ENCODE peak calls at places on chromosome 7, in five cellular contexts. One of them, this sample, is unnamed.

GRCh38 chr7:77425151-77426051 is 9.3 kb upstream of the GSAP start:
- DNase-seq in HepG2: peak; percentile 68
- DNase-seq in H1: no peak
- DNase-seq in GM12878: no peak
- DNase-seq in K562: no peak
- DNase-seq in this sample: peak; percentile 59

GRCh38 chr7:128005117-128005516 is 26.1 kb downstream of the LRRC4 start:
- DNase-seq in K562: no peak
- DNase-seq in GM12878: no peak
- DNase-seq in HepG2: no peak
- DNase-seq in H1: no peak
- DNase-seq in this sample: no peak

GRCh38 chr7:83469076-83469475 is 179.9 kb downstream of the SEMA3E start:
- DNase-seq in GM12878: no peak
- DNase-seq in H1: no peak
- DNase-seq in HepG2: no peak
- DNase-seq in K562: no peak
- DNase-seq in this sample: no peak

GRCh38 chr7:158479680-158480025 is 108.0 kb downstream of the PTPRN2 start:
- DNase-seq in GM12878: no peak
- DNase-seq in HepG2: no peak
- DNase-seq in H1: no peak
- DNase-seq in K562: no peak
- DNase-seq in this sample: no peak

GRCh38 chr7:77833136-77833535 is 34.6 kb downstream of the PHTF2 start:
- DNase-seq in HepG2: no peak
- DNase-seq in GM12878: no peak
- DNase-seq in K562: no peak
- DNase-seq in H1: no peak
- DNase-seq in this sample: no peak

GRCh38 chr7:30390872-30391646 is 87.5 kb downstream of the NOD1 start:
- DNase-seq in H1: no peak
- DNase-seq in GM12878: no peak
- DNase-seq in HepG2: no peak
- DNase-seq in K562: no peak
- DNase-seq in this sample: no peak

GRCh38 chr7:37212051-37212450 is 236.6 kb downstream of the ELMO1 start:
- DNase-seq in H1: no peak
- DNase-seq in K562: no peak
- DNase-seq in GM12878: peak; percentile 9
- DNase-seq in HepG2: no peak
- DNase-seq in this sample: no peak

GRCh38 chr7:70400829-70401380 is 731.0 kb upstream of the GALNT17 start:
- DNase-seq in GM12878: no peak
- DNase-seq in K562: no peak
- DNase-seq in HepG2: no peak
- DNase-seq in H1: no peak
- DNase-seq in this sample: no peak

GRCh38 chr7:102089175-102090098 is 197.2 kb upstream of the SH2B2 start:
- DNase-seq in HepG2: peak; percentile 12
- DNase-seq in GM12878: no peak
- DNase-seq in H1: no peak
- DNase-seq in K562: no peak
- DNase-seq in this sample: no peak

GRCh38 chr7:22429386-22429785 is 70.6 kb downstream of the STEAP1B start:
- DNase-seq in HepG2: no peak
- DNase-seq in K562: no peak
- DNase-seq in GM12878: no peak
- DNase-seq in H1: no peak
- DNase-seq in this sample: no peak

GRCh38 chr7:155948423-155948822 is 136.2 kb upstream of the SHH start:
- DNase-seq in GM12878: no peak
- DNase-seq in H1: no peak
- DNase-seq in HepG2: no peak
- DNase-seq in K562: no peak
- DNase-seq in this sample: no peak

GRCh38 chr7:152120776-152121175 is 95.3 kb downstream of the GALNT11 start:
- DNase-seq in HepG2: no peak
- DNase-seq in K562: no peak
- DNase-seq in H1: no peak
- DNase-seq in GM12878: no peak
- DNase-seq in this sample: no peak

GRCh38 chr7:13288516-13288915 is 601.1 kb downstream of the ARL4A start:
- DNase-seq in HepG2: no peak
- DNase-seq in H1: no peak
- DNase-seq in K562: no peak
- DNase-seq in GM12878: no peak
- DNase-seq in this sample: no peak

GRCh38 chr7:47314728-47315601 is 266.9 kb downstream of the TNS3 start:
- DNase-seq in K562: no peak
- DNase-seq in GM12878: no peak
- DNase-seq in H1: no peak
- DNase-seq in HepG2: no peak
- DNase-seq in this sample: no peak

GRCh38 chr7:1902231-1902855 is 232.3 kb downstream of the ELFN1 start:
- DNase-seq in GM12878: no peak
- DNase-seq in K562: no peak
- DNase-seq in HepG2: no peak
- DNase-seq in H1: no peak
- DNase-seq in this sample: no peak

GRCh38 chr7:51446785-51447184 is 130.2 kb upstream of the COBL start:
- DNase-seq in H1: no peak
- DNase-seq in K562: no peak
- DNase-seq in HepG2: no peak
- DNase-seq in GM12878: no peak
- DNase-seq in this sample: no peak

GRCh38 chr7:147708871-147709270 is 881.7 kb upstream of the C7orf33 start:
- DNase-seq in K562: no peak
- DNase-seq in GM12878: no peak
- DNase-seq in H1: no peak
- DNase-seq in HepG2: no peak
- DNase-seq in this sample: no peak

GRCh38 chr7:114182837-114183236 is 231.8 kb upstream of the FOXP2 start:
- DNase-seq in H1: no peak
- DNase-seq in GM12878: no peak
- DNase-seq in HepG2: peak; percentile 6
- DNase-seq in K562: no peak
- DNase-seq in this sample: no peak

GRCh38 chr7:42244828-42245227 is 7.8 kb upstream of the GLI3 start:
- DNase-seq in GM12878: no peak
- DNase-seq in H1: no peak
- DNase-seq in HepG2: no peak
- DNase-seq in K562: no peak
- DNase-seq in this sample: no peak

GRCh38 chr7:2508327-2509231 is 11.0 kb upstream of the LFNG start:
- DNase-seq in K562: no peak
- DNase-seq in GM12878: no peak
- DNase-seq in H1: no peak
- DNase-seq in HepG2: no peak
- DNase-seq in this sample: no peak

GRCh38 chr7:38069052-38069451 is 109.0 kb upstream of the STARD3NL start:
- DNase-seq in K562: no peak
- DNase-seq in HepG2: no peak
- DNase-seq in H1: no peak
- DNase-seq in GM12878: no peak
- DNase-seq in this sample: no peak

GRCh38 chr7:129213828-129214227 is 11.0 kb upstream of the AHCYL2 start:
- DNase-seq in H1: peak; percentile 43
- DNase-seq in K562: peak; percentile 77
- DNase-seq in GM12878: no peak
- DNase-seq in HepG2: peak; percentile 85
- DNase-seq in this sample: no peak

GRCh38 chr7:26197153-26198115 is 3.1 kb downstream of the HNRNPA2B1 start:
- DNase-seq in GM12878: no peak
- DNase-seq in K562: peak; percentile 21
- DNase-seq in H1: no peak
- DNase-seq in HepG2: no peak
- DNase-seq in this sample: no peak
- TF ChIP-seq ZNF274 in GM12878: no peak
- TF ChIP-seq ZNF274 in K562: no peak
- TF ChIP-seq ZNF274 in H1: no peak
- TF ChIP-seq ZNF274 in HepG2: no peak
- TF ChIP-seq ZNF274 in this sample: no peak

GRCh38 chr7:100167912-100168323 is 499 bp downstream of the GAL3ST4 start:
- DNase-seq in HepG2: no peak
- DNase-seq in K562: peak; percentile 87
- DNase-seq in GM12878: no peak
- DNase-seq in H1: no peak
- DNase-seq in this sample: no peak
- H3K27ac ChIP-seq in HepG2: no peak overlapping the region
- H3K27ac ChIP-seq in K562: peak overlapping the region; percentile 37
- H3K27ac ChIP-seq in GM12878: no peak overlapping the region
- H3K27ac ChIP-seq in H1: no peak overlapping the region
- H3K27ac ChIP-seq in this sample: no peak overlapping the region

GRCh38 chr7:28411876-28412662 is at the start of gene CREB5:
- DNase-seq in GM12878: no peak
- DNase-seq in K562: peak; percentile 8
- DNase-seq in H1: no peak
- DNase-seq in HepG2: no peak
- DNase-seq in this sample: no peak
- H3K4me3 ChIP-seq in GM12878: no peak within 1 kb of the TSS
- H3K4me3 ChIP-seq in K562: no peak within 1 kb of the TSS
- H3K4me3 ChIP-seq in H1: no peak within 1 kb of the TSS
- H3K4me3 ChIP-seq in HepG2: no peak within 1 kb of the TSS
- H3K4me3 ChIP-seq in this sample: no peak within 1 kb of the TSS

GRCh38 chr7:80921130-80921529 is 2.3 kb upstream of the SEMA3C start:
- DNase-seq in GM12878: no peak
- DNase-seq in K562: no peak
- DNase-seq in HepG2: no peak
- DNase-seq in H1: no peak
- DNase-seq in this sample: no peak
- TF ChIP-seq ZNF274 in GM12878: no peak
- TF ChIP-seq ZNF274 in K562: no peak
- TF ChIP-seq ZNF274 in HepG2: no peak
- TF ChIP-seq ZNF274 in H1: no peak
- TF ChIP-seq ZNF274 in this sample: no peak

DNA sequence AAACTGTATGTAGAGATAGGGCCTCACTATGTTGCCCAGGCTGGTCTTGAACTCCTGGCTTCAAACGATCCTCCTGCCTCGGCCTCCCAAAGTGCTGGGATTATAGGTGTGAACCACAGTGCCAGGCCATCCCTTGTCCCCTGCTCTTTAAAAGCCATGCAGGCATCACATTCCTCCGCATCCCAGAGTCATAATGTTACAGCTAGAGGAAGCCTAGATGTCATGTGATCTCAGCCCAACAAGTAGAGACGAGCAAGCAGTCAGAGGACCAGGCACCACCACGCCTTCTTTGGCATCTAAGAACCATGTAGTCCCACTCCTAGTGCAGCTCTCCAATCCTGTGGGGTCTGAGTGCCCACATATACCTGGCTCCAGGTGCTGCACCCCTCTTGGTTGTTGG is 13.1 kb downstream of the PODXL start:
- DNase-seq in K562: no peak
- DNase-seq in GM12878: no peak
- DNase-seq in H1: no peak
- DNase-seq in HepG2: no peak
- DNase-seq in this sample: no peak
- H3K27ac ChIP-seq in K562: no peak overlapping the region
- H3K27ac ChIP-seq in GM12878: no peak overlapping the region
- H3K27ac ChIP-seq in H1: no peak overlapping the region
- H3K27ac ChIP-seq in HepG2: no peak overlapping the region
- H3K27ac ChIP-seq in this sample: no peak overlapping the region

GRCh38 chr7:143202161-143202560 is 18.9 kb downstream of the TAS2R39 start:
- DNase-seq in K562: no peak
- DNase-seq in GM12878: no peak
- DNase-seq in HepG2: no peak
- DNase-seq in H1: no peak
- DNase-seq in this sample: no peak

GRCh38 chr7:143193880-143194279 is 10.7 kb downstream of the TAS2R39 start:
- DNase-seq in K562: no peak
- DNase-seq in H1: no peak
- DNase-seq in HepG2: no peak
- DNase-seq in GM12878: no peak
- DNase-seq in this sample: no peak

GRCh38 chr7:143199040-143199439 is 15.8 kb downstream of the TAS2R39 start:
- DNase-seq in HepG2: no peak
- DNase-seq in GM12878: peak; percentile 35
- DNase-seq in H1: no peak
- DNase-seq in K562: no peak
- DNase-seq in this sample: no peak
- H3K4me3 ChIP-seq in HepG2: no peak overlapping the region
- H3K4me3 ChIP-seq in GM12878: no peak overlapping the region
- H3K4me3 ChIP-seq in H1: no peak overlapping the region
- H3K4me3 ChIP-seq in K562: no peak overlapping the region
- H3K4me3 ChIP-seq in this sample: no peak overlapping the region